ENCODE peak calls at places on chromosomes 1 and 21, in six cellular contexts. O is CD8-positive, alpha-beta T cell; T is heart right ventricle; F is ascending aorta; W is suprapubic skin; D is mucosa of descending colon. B is an unnamed sample. For H3K4me1, the result is how much of the 10 kb centered on the place peaks cover.

GRCh38 chr1:242057745-242058115 is 58.8 kb upstream of the MAP1LC3C start:
- DNase-seq in D (no peak), T (no peak), F (no peak), W (no peak), O (no peak), B (no peak)

GRCh38 chr1:162328507-162328906 is 48.1 kb downstream of the SPATA46 start:
- DNase-seq in O (no peak), W (no peak), D (no peak), T (no peak), F (no peak), B (no peak)

GRCh38 chr1:118927826-118928225 is 60.3 kb downstream of the TBX15 start:
- DNase-seq in T (no peak), F (no peak), W (no peak), D (no peak), O (no peak), B (no peak)

GRCh38 chr1:55007626-55008025 is 8.9 kb downstream of the BSND start:
- DNase-seq in T (no peak), O (no peak), W (no peak), D (no peak), F (no peak), B (no peak)

GRCh38 chr1:220045356-220046051 is 801 bp downstream of the EPRS1 start:
- DNase-seq in O (no peak), F (no peak), T (no peak), W (no peak), D (peak), B (no peak)

GRCh38 chr1:82755671-82756070 is 954.9 kb downstream of the ADGRL2 start:
- DNase-seq in O (no peak), F (no peak), W (no peak), T (no peak), D (no peak), B (no peak)

GRCh38 chr1:94425821-94426484 is 7.8 kb downstream of the ABCD3 start:
- DNase-seq in T (no peak), W (no peak), D (no peak), O (no peak), F (no peak), B (no peak)

GRCh38 chr1:35452086-35452485 is 105.1 kb downstream of the KIAA0319L start:
- DNase-seq in O (no peak), W (peak), T (peak), D (no peak), F (peak), B (no peak)

GRCh38 chr1:53344921-53345838 is 17.3 kb upstream of the LRP8 start:
- DNase-seq in F (peak), W (peak), T (no peak), O (no peak), D (no peak), B (no peak)

GRCh38 chr21:42666023-42666747 is 12.8 kb downstream of the PDE9A start:
- DNase-seq in F (no peak), D (peak), T (no peak), O (no peak), W (no peak), B (no peak)

GRCh38 chr21:21163904-21164303 is 165.7 kb downstream of the NCAM2 start:
- DNase-seq in O (peak), W (no peak), T (no peak), D (no peak), F (no peak), B (no peak)

GRCh38 chr1:119275145-119275929 is 93.2 kb upstream of the HAO2 start:
- DNase-seq in O (no peak), F (no peak), T (no peak), D (no peak), W (no peak), B (no peak)

GRCh38 chr1:83889707-83890106 is 109.2 kb downstream of the TTLL7 start:
- DNase-seq in W (no peak), O (no peak), F (no peak), D (no peak), T (no peak), B (no peak)

GRCh38 chr1:174405219-174405618 is 42.5 kb upstream of the GPR52 start:
- DNase-seq in W (no peak), T (no peak), D (no peak), F (no peak), O (no peak), B (no peak)

GRCh38 chr1:155051777-155052398 is 772 bp downstream of the ADAM15 start:
- DNase-seq in W (peak), O (peak), D (peak), F (peak), T (peak), B (no peak)

GRCh38 chr1:20357796-20358195 is 67.1 kb downstream of the VWA5B1 start:
- DNase-seq in O (no peak), T (no peak), F (no peak), D (no peak), W (no peak), B (no peak)
- TF ChIP-seq CTCF in O (no peak), T (no peak), F (no peak), D (no peak), W (no peak), B (no peak)

GRCh38 chr1:224431726-224432125 is 2.9 kb downstream of the WDR26 start:
- DNase-seq in O (no peak), W (no peak), D (no peak), T (no peak), F (no peak), B (no peak)
- H3K4me1 ChIP-seq in O (half or more), W (half or more), D (under half), T (under half), F (under half), B (half or more)

GRCh38 chr1:37596182-37596667 is 488 bp upstream of the GNL2 start:
- DNase-seq in T (no peak), O (no peak), D (no peak), F (no peak), W (no peak), B (no peak)
- H3K4me3 ChIP-seq in T (peak), O (peak), D (no peak), F (peak), W (peak), B (peak)

DNA sequence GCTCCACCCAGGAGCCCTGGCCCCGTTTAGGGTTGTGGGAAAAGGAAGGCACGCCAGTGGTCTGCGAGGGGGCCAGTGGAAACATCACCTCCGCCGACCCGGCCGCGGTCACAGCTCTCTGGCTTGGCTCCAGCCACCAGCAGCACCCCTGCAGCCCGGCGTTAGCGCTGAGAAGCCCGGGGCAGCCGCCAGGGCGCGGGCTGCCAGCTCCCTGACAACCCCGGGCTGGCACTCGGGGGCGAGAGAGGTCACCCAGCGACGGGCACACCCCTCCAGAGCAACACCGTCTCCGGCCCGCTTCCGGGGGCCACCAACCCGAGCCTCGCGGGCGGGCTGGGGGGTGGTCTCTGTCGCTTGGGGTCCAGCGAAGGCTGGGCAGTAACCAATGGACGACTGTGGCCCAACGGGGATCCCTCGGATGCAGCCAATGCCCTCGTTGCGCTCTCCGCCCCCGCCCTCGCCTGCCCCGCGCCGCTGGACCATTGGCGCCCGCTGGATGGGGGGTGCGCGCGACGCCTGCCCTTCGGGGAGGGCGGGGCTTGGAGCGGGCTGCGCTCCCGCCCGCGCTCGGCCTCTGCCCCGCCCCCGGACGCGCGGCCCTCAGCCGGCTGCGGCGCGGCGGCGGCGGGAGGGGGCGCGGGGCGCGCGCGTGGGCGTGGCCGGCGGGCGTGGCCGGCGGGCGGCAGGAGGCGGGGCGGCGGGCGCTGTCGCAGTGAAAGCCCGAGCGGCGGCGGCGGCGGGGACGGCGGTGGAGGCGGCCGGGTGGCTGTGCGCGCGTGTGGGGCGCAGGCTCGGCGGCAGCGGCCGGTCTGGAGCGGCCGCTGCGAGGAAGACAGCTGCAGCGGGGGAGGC is at the start of gene MAN1C1:
- DNase-seq in W (peak), F (peak), D (peak), O (peak), T (peak), B (peak)
- TF ChIP-seq CTCF in W (no peak), F (peak), D (peak), O (no peak), T (peak), B (peak)

GRCh38 chr1:184974837-184975115 is 468 bp upstream of the NIBAN1 start:
- DNase-seq in F (no peak), W (no peak), T (no peak), D (no peak), O (no peak), B (no peak)
- H3K4me1 ChIP-seq in F (under half), W (under half), T (under half), D (under half), O (under half), B (under half)